ENCODE peak calls at places on chromosomes 11 and 22, in seven cellular contexts. One of them, this sample, is unnamed.

GRCh38 chr22:48103126-48103875 is 1340.9 kb downstream of the TBC1D22A start:
- DNase-seq in NCI-H526 treated with DMSO at 0.1 percent for 48 hours: no peak
- DNase-seq in activated effector memory CD4-positive, alpha-beta T cell treated with anti-CD3 and anti-CD28 coated beads, Interleukin-2, amount 50 U/mL, for 16 hours: peak; percentile 50
- DNase-seq in mesenteric fat pad: peak; percentile 76
- DNase-seq in stimulated activated CD4-positive, alpha-beta T cell treated with anti-CD3 and anti-CD28 coated beads, Interleukin-4, amount 100 ng/mL, for 24 hours: no peak
- DNase-seq in RWPE1: no peak
- DNase-seq in activated naive CD8-positive, alpha-beta T cell treated with anti-CD3 and anti-CD28 coated beads, Interleukin-2, amount 50 U/mL, for 16 hours: no peak
- DNase-seq in this sample: no peak

GRCh38 chr22:44446483-44446882 is 51.5 kb downstream of the RTL6 start:
- DNase-seq in mesenteric fat pad: no peak
- DNase-seq in NCI-H526 treated with DMSO at 0.1 percent for 48 hours: no peak
- DNase-seq in activated effector memory CD4-positive, alpha-beta T cell treated with anti-CD3 and anti-CD28 coated beads, Interleukin-2, amount 50 U/mL, for 16 hours: no peak
- DNase-seq in activated naive CD8-positive, alpha-beta T cell treated with anti-CD3 and anti-CD28 coated beads, Interleukin-2, amount 50 U/mL, for 16 hours: no peak
- DNase-seq in stimulated activated CD4-positive, alpha-beta T cell treated with anti-CD3 and anti-CD28 coated beads, Interleukin-4, amount 100 ng/mL, for 24 hours: no peak
- DNase-seq in RWPE1: no peak
- DNase-seq in this sample: no peak

GRCh38 chr22:22714600-22715361 is 70.4 kb downstream of the GGTLC2 start:
- DNase-seq in RWPE1: no peak
- DNase-seq in activated naive CD8-positive, alpha-beta T cell treated with anti-CD3 and anti-CD28 coated beads, Interleukin-2, amount 50 U/mL, for 16 hours: no peak
- DNase-seq in mesenteric fat pad: peak; percentile 12
- DNase-seq in stimulated activated CD4-positive, alpha-beta T cell treated with anti-CD3 and anti-CD28 coated beads, Interleukin-4, amount 100 ng/mL, for 24 hours: no peak
- DNase-seq in activated effector memory CD4-positive, alpha-beta T cell treated with anti-CD3 and anti-CD28 coated beads, Interleukin-2, amount 50 U/mL, for 16 hours: no peak
- DNase-seq in NCI-H526 treated with DMSO at 0.1 percent for 48 hours: no peak
- DNase-seq in this sample: peak; percentile 27

GRCh38 chr22:43230983-43231723 is 44.2 kb upstream of the TTLL12 start:
- DNase-seq in RWPE1: peak; percentile 53
- DNase-seq in activated effector memory CD4-positive, alpha-beta T cell treated with anti-CD3 and anti-CD28 coated beads, Interleukin-2, amount 50 U/mL, for 16 hours: peak; percentile 87
- DNase-seq in activated naive CD8-positive, alpha-beta T cell treated with anti-CD3 and anti-CD28 coated beads, Interleukin-2, amount 50 U/mL, for 16 hours: peak; percentile 44
- DNase-seq in mesenteric fat pad: no peak
- DNase-seq in NCI-H526 treated with DMSO at 0.1 percent for 48 hours: peak; percentile 35
- DNase-seq in stimulated activated CD4-positive, alpha-beta T cell treated with anti-CD3 and anti-CD28 coated beads, Interleukin-4, amount 100 ng/mL, for 24 hours: peak; percentile 73
- DNase-seq in this sample: peak; percentile 39

GRCh38 chr11:68331338-68331947 is 19.1 kb downstream of the LRP5 start:
- DNase-seq in mesenteric fat pad: no peak
- DNase-seq in stimulated activated CD4-positive, alpha-beta T cell treated with anti-CD3 and anti-CD28 coated beads, Interleukin-4, amount 100 ng/mL, for 24 hours: no peak
- DNase-seq in NCI-H526 treated with DMSO at 0.1 percent for 48 hours: no peak
- DNase-seq in RWPE1: no peak
- DNase-seq in activated effector memory CD4-positive, alpha-beta T cell treated with anti-CD3 and anti-CD28 coated beads, Interleukin-2, amount 50 U/mL, for 16 hours: no peak
- DNase-seq in activated naive CD8-positive, alpha-beta T cell treated with anti-CD3 and anti-CD28 coated beads, Interleukin-2, amount 50 U/mL, for 16 hours: no peak
- DNase-seq in this sample: no peak

GRCh38 chr11:113881856-113882255 is 6.5 kb upstream of the USP28 start:
- DNase-seq in activated naive CD8-positive, alpha-beta T cell treated with anti-CD3 and anti-CD28 coated beads, Interleukin-2, amount 50 U/mL, for 16 hours: no peak
- DNase-seq in NCI-H526 treated with DMSO at 0.1 percent for 48 hours: no peak
- DNase-seq in stimulated activated CD4-positive, alpha-beta T cell treated with anti-CD3 and anti-CD28 coated beads, Interleukin-4, amount 100 ng/mL, for 24 hours: no peak
- DNase-seq in activated effector memory CD4-positive, alpha-beta T cell treated with anti-CD3 and anti-CD28 coated beads, Interleukin-2, amount 50 U/mL, for 16 hours: no peak
- DNase-seq in RWPE1: peak; percentile 60
- DNase-seq in mesenteric fat pad: no peak
- DNase-seq in this sample: no peak

GRCh38 chr11:109704432-109704831 is 282.4 kb downstream of the C11orf87 start:
- DNase-seq in RWPE1: no peak
- DNase-seq in mesenteric fat pad: no peak
- DNase-seq in activated effector memory CD4-positive, alpha-beta T cell treated with anti-CD3 and anti-CD28 coated beads, Interleukin-2, amount 50 U/mL, for 16 hours: no peak
- DNase-seq in stimulated activated CD4-positive, alpha-beta T cell treated with anti-CD3 and anti-CD28 coated beads, Interleukin-4, amount 100 ng/mL, for 24 hours: no peak
- DNase-seq in activated naive CD8-positive, alpha-beta T cell treated with anti-CD3 and anti-CD28 coated beads, Interleukin-2, amount 50 U/mL, for 16 hours: no peak
- DNase-seq in NCI-H526 treated with DMSO at 0.1 percent for 48 hours: no peak
- DNase-seq in this sample: no peak

GRCh38 chr22:33204408-33204807 is 146.2 kb upstream of the SYN3 start:
- DNase-seq in stimulated activated CD4-positive, alpha-beta T cell treated with anti-CD3 and anti-CD28 coated beads, Interleukin-4, amount 100 ng/mL, for 24 hours: no peak
- DNase-seq in mesenteric fat pad: no peak
- DNase-seq in activated effector memory CD4-positive, alpha-beta T cell treated with anti-CD3 and anti-CD28 coated beads, Interleukin-2, amount 50 U/mL, for 16 hours: no peak
- DNase-seq in NCI-H526 treated with DMSO at 0.1 percent for 48 hours: no peak
- DNase-seq in activated naive CD8-positive, alpha-beta T cell treated with anti-CD3 and anti-CD28 coated beads, Interleukin-2, amount 50 U/mL, for 16 hours: no peak
- DNase-seq in RWPE1: no peak
- DNase-seq in this sample: no peak

GRCh38 chr11:67073908-67074307 is 17.3 kb downstream of the RHOD start:
- DNase-seq in NCI-H526 treated with DMSO at 0.1 percent for 48 hours: no peak
- DNase-seq in mesenteric fat pad: no peak
- DNase-seq in activated effector memory CD4-positive, alpha-beta T cell treated with anti-CD3 and anti-CD28 coated beads, Interleukin-2, amount 50 U/mL, for 16 hours: no peak
- DNase-seq in stimulated activated CD4-positive, alpha-beta T cell treated with anti-CD3 and anti-CD28 coated beads, Interleukin-4, amount 100 ng/mL, for 24 hours: no peak
- DNase-seq in RWPE1: no peak
- DNase-seq in activated naive CD8-positive, alpha-beta T cell treated with anti-CD3 and anti-CD28 coated beads, Interleukin-2, amount 50 U/mL, for 16 hours: no peak
- DNase-seq in this sample: no peak

GRCh38 chr11:12166299-12167092 is 56.1 kb downstream of the MICAL2 start:
- DNase-seq in stimulated activated CD4-positive, alpha-beta T cell treated with anti-CD3 and anti-CD28 coated beads, Interleukin-4, amount 100 ng/mL, for 24 hours: no peak
- DNase-seq in activated naive CD8-positive, alpha-beta T cell treated with anti-CD3 and anti-CD28 coated beads, Interleukin-2, amount 50 U/mL, for 16 hours: no peak
- DNase-seq in NCI-H526 treated with DMSO at 0.1 percent for 48 hours: no peak
- DNase-seq in activated effector memory CD4-positive, alpha-beta T cell treated with anti-CD3 and anti-CD28 coated beads, Interleukin-2, amount 50 U/mL, for 16 hours: no peak
- DNase-seq in RWPE1: no peak
- DNase-seq in mesenteric fat pad: no peak
- DNase-seq in this sample: no peak

GRCh38 chr22:35742342-35743100 is 24.8 kb downstream of the APOL5 start:
- DNase-seq in NCI-H526 treated with DMSO at 0.1 percent for 48 hours: no peak
- DNase-seq in activated naive CD8-positive, alpha-beta T cell treated with anti-CD3 and anti-CD28 coated beads, Interleukin-2, amount 50 U/mL, for 16 hours: no peak
- DNase-seq in activated effector memory CD4-positive, alpha-beta T cell treated with anti-CD3 and anti-CD28 coated beads, Interleukin-2, amount 50 U/mL, for 16 hours: no peak
- DNase-seq in stimulated activated CD4-positive, alpha-beta T cell treated with anti-CD3 and anti-CD28 coated beads, Interleukin-4, amount 100 ng/mL, for 24 hours: no peak
- DNase-seq in mesenteric fat pad: no peak
- DNase-seq in RWPE1: peak; percentile 22
- DNase-seq in this sample: no peak

GRCh38 chr22:47213571-47214230 is 451.3 kb downstream of the TBC1D22A start:
- DNase-seq in RWPE1: peak; percentile 33
- DNase-seq in stimulated activated CD4-positive, alpha-beta T cell treated with anti-CD3 and anti-CD28 coated beads, Interleukin-4, amount 100 ng/mL, for 24 hours: peak; percentile 46
- DNase-seq in activated naive CD8-positive, alpha-beta T cell treated with anti-CD3 and anti-CD28 coated beads, Interleukin-2, amount 50 U/mL, for 16 hours: no peak
- DNase-seq in mesenteric fat pad: peak; percentile 73
- DNase-seq in activated effector memory CD4-positive, alpha-beta T cell treated with anti-CD3 and anti-CD28 coated beads, Interleukin-2, amount 50 U/mL, for 16 hours: peak; percentile 74
- DNase-seq in NCI-H526 treated with DMSO at 0.1 percent for 48 hours: no peak
- DNase-seq in this sample: peak; percentile 28

GRCh38 chr22:33073989-33074391 is 15.8 kb upstream of the SYN3 start:
- DNase-seq in activated naive CD8-positive, alpha-beta T cell treated with anti-CD3 and anti-CD28 coated beads, Interleukin-2, amount 50 U/mL, for 16 hours: no peak
- DNase-seq in NCI-H526 treated with DMSO at 0.1 percent for 48 hours: no peak
- DNase-seq in RWPE1: peak; percentile 51
- DNase-seq in activated effector memory CD4-positive, alpha-beta T cell treated with anti-CD3 and anti-CD28 coated beads, Interleukin-2, amount 50 U/mL, for 16 hours: no peak
- DNase-seq in mesenteric fat pad: no peak
- DNase-seq in stimulated activated CD4-positive, alpha-beta T cell treated with anti-CD3 and anti-CD28 coated beads, Interleukin-4, amount 100 ng/mL, for 24 hours: no peak
- DNase-seq in this sample: no peak

GRCh38 chr22:36162127-36163034 is 1.8 kb upstream of the APOL3 start:
- DNase-seq in activated naive CD8-positive, alpha-beta T cell treated with anti-CD3 and anti-CD28 coated beads, Interleukin-2, amount 50 U/mL, for 16 hours: no peak
- DNase-seq in RWPE1: no peak
- DNase-seq in mesenteric fat pad: no peak
- DNase-seq in NCI-H526 treated with DMSO at 0.1 percent for 48 hours: no peak
- DNase-seq in activated effector memory CD4-positive, alpha-beta T cell treated with anti-CD3 and anti-CD28 coated beads, Interleukin-2, amount 50 U/mL, for 16 hours: peak; percentile 65
- DNase-seq in stimulated activated CD4-positive, alpha-beta T cell treated with anti-CD3 and anti-CD28 coated beads, Interleukin-4, amount 100 ng/mL, for 24 hours: peak; percentile 24
- DNase-seq in this sample: peak; percentile 21

GRCh38 chr22:28822930-28823481 is 22.6 kb upstream of the XBP1 start:
- DNase-seq in stimulated activated CD4-positive, alpha-beta T cell treated with anti-CD3 and anti-CD28 coated beads, Interleukin-4, amount 100 ng/mL, for 24 hours: no peak
- DNase-seq in activated effector memory CD4-positive, alpha-beta T cell treated with anti-CD3 and anti-CD28 coated beads, Interleukin-2, amount 50 U/mL, for 16 hours: no peak
- DNase-seq in activated naive CD8-positive, alpha-beta T cell treated with anti-CD3 and anti-CD28 coated beads, Interleukin-2, amount 50 U/mL, for 16 hours: no peak
- DNase-seq in RWPE1: no peak
- DNase-seq in mesenteric fat pad: no peak
- DNase-seq in NCI-H526 treated with DMSO at 0.1 percent for 48 hours: no peak
- DNase-seq in this sample: peak; percentile 40

GRCh38 chr11:86292912-86293606 is 9.0 kb upstream of the HIKESHI start:
- DNase-seq in activated naive CD8-positive, alpha-beta T cell treated with anti-CD3 and anti-CD28 coated beads, Interleukin-2, amount 50 U/mL, for 16 hours: no peak
- DNase-seq in NCI-H526 treated with DMSO at 0.1 percent for 48 hours: no peak
- DNase-seq in activated effector memory CD4-positive, alpha-beta T cell treated with anti-CD3 and anti-CD28 coated beads, Interleukin-2, amount 50 U/mL, for 16 hours: peak; percentile 80
- DNase-seq in stimulated activated CD4-positive, alpha-beta T cell treated with anti-CD3 and anti-CD28 coated beads, Interleukin-4, amount 100 ng/mL, for 24 hours: peak; percentile 60
- DNase-seq in RWPE1: no peak
- DNase-seq in mesenteric fat pad: no peak
- DNase-seq in this sample: peak; percentile 16

GRCh38 chr11:100927579-100927978 is 202.0 kb downstream of the PGR start:
- DNase-seq in mesenteric fat pad: no peak
- DNase-seq in stimulated activated CD4-positive, alpha-beta T cell treated with anti-CD3 and anti-CD28 coated beads, Interleukin-4, amount 100 ng/mL, for 24 hours: no peak
- DNase-seq in activated naive CD8-positive, alpha-beta T cell treated with anti-CD3 and anti-CD28 coated beads, Interleukin-2, amount 50 U/mL, for 16 hours: no peak
- DNase-seq in RWPE1: no peak
- DNase-seq in activated effector memory CD4-positive, alpha-beta T cell treated with anti-CD3 and anti-CD28 coated beads, Interleukin-2, amount 50 U/mL, for 16 hours: no peak
- DNase-seq in NCI-H526 treated with DMSO at 0.1 percent for 48 hours: no peak
- DNase-seq in this sample: no peak

GRCh38 chr11:75163917-75164316 is 13.0 kb downstream of the SLCO2B1 start:
- DNase-seq in activated effector memory CD4-positive, alpha-beta T cell treated with anti-CD3 and anti-CD28 coated beads, Interleukin-2, amount 50 U/mL, for 16 hours: no peak
- DNase-seq in stimulated activated CD4-positive, alpha-beta T cell treated with anti-CD3 and anti-CD28 coated beads, Interleukin-4, amount 100 ng/mL, for 24 hours: no peak
- DNase-seq in NCI-H526 treated with DMSO at 0.1 percent for 48 hours: no peak
- DNase-seq in RWPE1: no peak
- DNase-seq in activated naive CD8-positive, alpha-beta T cell treated with anti-CD3 and anti-CD28 coated beads, Interleukin-2, amount 50 U/mL, for 16 hours: no peak
- DNase-seq in mesenteric fat pad: no peak
- DNase-seq in this sample: no peak

GRCh38 chr11:13333456-13333957 is 55.9 kb downstream of the BMAL1 start:
- DNase-seq in RWPE1: no peak
- DNase-seq in NCI-H526 treated with DMSO at 0.1 percent for 48 hours: no peak
- DNase-seq in activated effector memory CD4-positive, alpha-beta T cell treated with anti-CD3 and anti-CD28 coated beads, Interleukin-2, amount 50 U/mL, for 16 hours: no peak
- DNase-seq in activated naive CD8-positive, alpha-beta T cell treated with anti-CD3 and anti-CD28 coated beads, Interleukin-2, amount 50 U/mL, for 16 hours: no peak
- DNase-seq in mesenteric fat pad: no peak
- DNase-seq in stimulated activated CD4-positive, alpha-beta T cell treated with anti-CD3 and anti-CD28 coated beads, Interleukin-4, amount 100 ng/mL, for 24 hours: no peak
- DNase-seq in this sample: peak; percentile 21

GRCh38 chr22:36221799-36222751 is 17.3 kb downstream of the APOL2 start:
- DNase-seq in NCI-H526 treated with DMSO at 0.1 percent for 48 hours: no peak
- DNase-seq in RWPE1: no peak
- DNase-seq in stimulated activated CD4-positive, alpha-beta T cell treated with anti-CD3 and anti-CD28 coated beads, Interleukin-4, amount 100 ng/mL, for 24 hours: peak; percentile 48
- DNase-seq in activated naive CD8-positive, alpha-beta T cell treated with anti-CD3 and anti-CD28 coated beads, Interleukin-2, amount 50 U/mL, for 16 hours: no peak
- DNase-seq in activated effector memory CD4-positive, alpha-beta T cell treated with anti-CD3 and anti-CD28 coated beads, Interleukin-2, amount 50 U/mL, for 16 hours: peak; percentile 79
- DNase-seq in mesenteric fat pad: no peak
- DNase-seq in this sample: no peak

GRCh38 chr22:41216984-41217383 is 11.9 kb downstream of the L3MBTL2 start:
- DNase-seq in mesenteric fat pad: no peak
- DNase-seq in RWPE1: no peak
- DNase-seq in stimulated activated CD4-positive, alpha-beta T cell treated with anti-CD3 and anti-CD28 coated beads, Interleukin-4, amount 100 ng/mL, for 24 hours: no peak
- DNase-seq in activated effector memory CD4-positive, alpha-beta T cell treated with anti-CD3 and anti-CD28 coated beads, Interleukin-2, amount 50 U/mL, for 16 hours: no peak
- DNase-seq in NCI-H526 treated with DMSO at 0.1 percent for 48 hours: no peak
- DNase-seq in activated naive CD8-positive, alpha-beta T cell treated with anti-CD3 and anti-CD28 coated beads, Interleukin-2, amount 50 U/mL, for 16 hours: no peak
- DNase-seq in this sample: no peak

This sample was measured in stimulated activated naive B cell treated with anti-CD40 and anti-IgM and Interleukin-4, amounts not matched to agents 10 μg/mL and 1 μg/mL and 100 μg/mL, for 72 hours.